ENCODE peak calls at places on chromosomes 4 and X, in seven cellular contexts. P is NCI-H460, I is cardiac muscle cell, A is H9, O is left ventricle myocardium inferior, X is tibial artery, H is HFF-Myc. K is an unnamed sample.

GRCh38 chrX:110003167-110004156 is 548 bp downstream of the TMEM164 start:
- DNase-seq in O (peak; percentile 18), X (peak; percentile 23), H (no peak), A (peak; percentile 31), P (no peak), I (no peak), K (no peak)

GRCh38 chr4:20337261-20337664 is 85.6 kb downstream of the SLIT2 start:
- DNase-seq in X (no peak), O (no peak), H (no peak), P (no peak), A (no peak), I (no peak), K (peak; percentile 66)

GRCh38 chr4:56976878-56977320 is 507 bp downstream of the NOA1 start:
- DNase-seq in O (peak; percentile 29), X (peak; percentile 27), H (no peak), I (peak; percentile 54), A (peak; percentile 73), P (no peak), K (peak; percentile 5)

GRCh38 chr4:8255698-8256441 is 13.7 kb upstream of the HTRA3 start:
- DNase-seq in P (no peak), X (no peak), H (no peak), A (no peak), I (no peak), O (no peak), K (peak; percentile 39)

GRCh38 chr4:76301068-76301774 is 5.3 kb upstream of the STBD1 start:
- DNase-seq in O (no peak), A (no peak), I (peak; percentile 74), P (peak; percentile 25), H (peak; percentile 50), X (no peak), K (peak; percentile 52)

GRCh38 chrX:17242470-17242869 is 132.5 kb upstream of the NHS start:
- DNase-seq in X (peak; percentile 32), A (no peak), P (peak; percentile 54), O (no peak), H (peak; percentile 14), I (peak; percentile 70), K (peak; percentile 12)

GRCh38 chr4:153337686-153338085 is 6.8 kb upstream of the MND1 start:
- DNase-seq in I (no peak), A (no peak), X (no peak), O (no peak), P (no peak), H (no peak), K (no peak)

GRCh38 chr4:17771284-17771908 is 10.0 kb downstream of the FAM184B start:
- DNase-seq in I (peak; percentile 67), A (no peak), O (no peak), P (no peak), H (no peak), X (no peak), K (no peak)

GRCh38 chrX:143994206-143994605 is 110.3 kb downstream of the UBE2NL start:
- DNase-seq in A (no peak), P (no peak), O (no peak), H (no peak), I (no peak), X (no peak), K (no peak)

GRCh38 chrX:96540111-96540631 is 144.5 kb upstream of the DIAPH2 start:
- DNase-seq in O (no peak), A (no peak), I (no peak), H (no peak), X (no peak), P (no peak), K (no peak)

GRCh38 chr4:70718811-70719604 is 2.8 kb upstream of the RUFY3 start:
- DNase-seq in X (no peak), P (no peak), O (no peak), A (no peak), I (no peak), H (no peak), K (no peak)

GRCh38 chrX:3136161-3136961 is 95.1 kb downstream of the ARSF start:
- DNase-seq in P (no peak), X (no peak), O (no peak), A (peak; percentile 54), I (no peak), H (no peak), K (no peak)

GRCh38 chrX:28303486-28303885 is 283.8 kb upstream of the IL1RAPL1 start:
- DNase-seq in X (no peak), P (no peak), I (peak; percentile 1), O (no peak), A (no peak), H (no peak), K (no peak)

GRCh38 chr4:71380721-71381120 is 41.9 kb downstream of the SLC4A4 start:
- DNase-seq in I (no peak), X (no peak), H (no peak), P (no peak), A (no peak), O (no peak), K (no peak)

GRCh38 chrX:153063315-153063714 is 7.0 kb downstream of the PNMA3 start:
- DNase-seq in A (no peak), P (no peak), I (no peak), H (no peak), O (no peak), X (no peak), K (no peak)

GRCh38 chrX:12360991-12361598 is 222.8 kb downstream of the FRMPD4 start:
- DNase-seq in H (no peak), X (no peak), A (no peak), O (no peak), P (peak; percentile 7), I (no peak), K (no peak)

GRCh38 chr4:152099555-152099954 is 338.7 kb upstream of the GATB start:
- DNase-seq in I (no peak), P (no peak), A (no peak), H (no peak), O (no peak), X (no peak), K (no peak)

GRCh38 chr4:4866124-4866832 is 6.8 kb downstream of the MSX1 start:
- DNase-seq in O (no peak), H (no peak), X (no peak), P (no peak), A (no peak), I (peak; percentile 46), K (peak; percentile 50)

GRCh38 chrX:133473451-133473850 is 58.2 kb upstream of the GPC4 start:
- DNase-seq in I (no peak), O (no peak), H (no peak), P (no peak), X (no peak), A (no peak), K (no peak)

GRCh38 chrX:39440734-39441305 is 639.6 kb downstream of the MID1IP1 start:
- DNase-seq in P (no peak), I (no peak), O (no peak), A (no peak), X (no peak), H (no peak), K (no peak)

GRCh38 chr4:90950385-90950841 is 823.2 kb downstream of the CCSER1 start:
- DNase-seq in A (no peak), X (no peak), P (no peak), H (no peak), O (no peak), I (peak; percentile 9), K (no peak)

GRCh38 chr4:99762728-99763127 is 53.9 kb upstream of the DAPP1 start:
- DNase-seq in H (no peak), O (no peak), I (no peak), X (no peak), P (no peak), A (no peak), K (no peak)

GRCh38 chr4:102493257-102493656 is 7.9 kb upstream of the NFKB1 start:
- DNase-seq in X (no peak), I (no peak), H (no peak), P (no peak), O (no peak), A (no peak), K (no peak)

GRCh38 chrX:153621949-153622598 is 23.1 kb upstream of the CCNQ start:
- DNase-seq in H (no peak), A (no peak), O (no peak), I (no peak), P (no peak), X (no peak), K (no peak)

GRCh38 chr4:182842991-182843390 is 74.2 kb downstream of the DCTD start:
- DNase-seq in A (no peak), X (no peak), P (no peak), H (no peak), I (no peak), O (no peak), K (no peak)

GRCh38 chr4:169037491-169037890 is 27.4 kb upstream of the CBR4 start:
- DNase-seq in H (no peak), P (no peak), I (no peak), O (no peak), X (no peak), A (no peak), K (no peak)

GRCh38 chrX:47080915-47081236 is 2.6 kb downstream of the RGN start:
- DNase-seq in A (no peak), H (no peak), O (no peak), P (no peak), X (no peak), I (no peak), K (no peak)

GRCh38 chr4:102578819-102579218 is 77.7 kb downstream of the NFKB1 start:
- DNase-seq in H (no peak), I (peak; percentile 78), P (no peak), X (no peak), A (peak; percentile 86), O (no peak), K (no peak)

GRCh38 chrX:11968991-11969390 is 169.3 kb upstream of the FRMPD4 start:
- DNase-seq in O (no peak), X (no peak), I (no peak), P (no peak), A (no peak), H (no peak), K (no peak)

GRCh38 chr4:3342182-3342854 is 49.5 kb downstream of the RGS12 start:
- DNase-seq in X (no peak), H (no peak), O (no peak), P (no peak), A (no peak), I (no peak), K (peak; percentile 75)

GRCh38 chr4:100649478-100649877 is 131.7 kb upstream of the EMCN start:
- DNase-seq in X (no peak), H (no peak), A (no peak), O (no peak), I (no peak), P (no peak), K (no peak)

GRCh38 chr4:45438047-45438446 is 685.8 kb downstream of the GABRG1 start:
- DNase-seq in I (peak; percentile 29), H (no peak), P (no peak), A (no peak), X (no peak), O (no peak), K (no peak)

GRCh38 chrX:53184836-53185235 is 40.2 kb downstream of the KDM5C start:
- DNase-seq in P (no peak), I (no peak), A (no peak), O (no peak), H (no peak), X (no peak), K (no peak)

GRCh38 chrX:118254611-118255010 is 91.3 kb upstream of the WDR44 start:
- DNase-seq in A (peak; percentile 31), O (no peak), H (no peak), X (peak; percentile 64), P (peak; percentile 38), I (peak; percentile 66), K (peak; percentile 11)

GRCh38 chr4:107689912-107690587 is 30.0 kb downstream of the PAPSS1 start:
- DNase-seq in H (peak; percentile 59), O (no peak), I (no peak), P (no peak), X (no peak), A (no peak), K (peak; percentile 59)

GRCh38 chr4:82666970-82667665 is 105.3 kb upstream of the TMEM150C start:
- DNase-seq in A (no peak), H (no peak), O (no peak), P (no peak), I (no peak), X (no peak), K (no peak)

GRCh38 chr4:71550220-71551190 is 211.7 kb downstream of the SLC4A4 start:
- DNase-seq in I (peak; percentile 54), H (peak; percentile 5), X (no peak), A (no peak), O (no peak), P (no peak), K (no peak)

GRCh38 chrX:147174596-147174995 is 360.1 kb upstream of the CXorf51A start:
- DNase-seq in A (peak; percentile 67), O (no peak), I (no peak), X (no peak), H (no peak), P (no peak), K (no peak)